ENCODE peak calls at places on chromosomes 3 and 15, in ten cellular contexts. A is activated CD4-positive, alpha-beta T cell treated with anti-CD3 and anti-CD28 coated beads for 24 hours; M is breast epithelium; D is RPMI8226; Z is cardiac muscle cell; R is thoracic aorta; S is cardiac fibroblast; C is HFFc6; B is A172; W is substantia nigra. H is an unnamed sample.

GRCh38 chr15:52790166-52790708 is at the start of gene ONECUT1:
- DNase-seq in M (no peak), W (peak), A (peak), C (peak), R (no peak), S (peak), D (peak), B (peak), Z (peak), H (peak)

GRCh38 chr15:72515591-72516389 is 41.7 kb downstream of the ARIH1 start:
- DNase-seq in M (no peak), R (no peak), A (no peak), D (no peak), Z (peak), S (peak), C (no peak), B (no peak), W (no peak), H (peak)

GRCh38 chr3:106813742-106814141 is 563.5 kb upstream of the CCDC54 start:
- DNase-seq in S (no peak), B (no peak), Z (peak), R (no peak), W (no peak), C (no peak), A (no peak), M (no peak), D (no peak), H (no peak)

GRCh38 chr3:104909188-104909587 is 457.5 kb upstream of the ALCAM start:
- DNase-seq in Z (peak), A (no peak), C (peak), W (no peak), S (peak), R (no peak), M (no peak), D (no peak), B (peak), H (peak)

GRCh38 chr15:85600001-85600400 is 194.7 kb downstream of the KLHL25 start:
- DNase-seq in C (no peak), W (no peak), M (no peak), R (no peak), S (no peak), D (no peak), B (no peak), A (no peak), Z (no peak), H (no peak)

GRCh38 chr3:31779514-31779913 is 201.5 kb downstream of the OSBPL10 start:
- DNase-seq in C (no peak), B (no peak), A (no peak), Z (no peak), D (no peak), W (no peak), M (no peak), R (no peak), S (no peak), H (no peak)

GRCh38 chr15:101433396-101433795 is 56.1 kb downstream of the PCSK6 start:
- DNase-seq in D (no peak), A (no peak), R (no peak), B (no peak), Z (no peak), C (no peak), S (no peak), M (peak), W (no peak), H (no peak)

GRCh38 chr3:52829482-52829881 is 990 bp downstream of the ITIH4 start:
- DNase-seq in A (no peak), B (no peak), D (no peak), R (no peak), C (no peak), S (no peak), W (no peak), M (no peak), Z (no peak), H (no peak)

GRCh38 chr3:147113293-147114045 is 292.9 kb downstream of the ZIC4 start:
- DNase-seq in W (no peak), S (peak), D (no peak), R (no peak), Z (peak), C (peak), A (no peak), M (no peak), B (peak), H (peak)

GRCh38 chr3:183439510-183439909 is 11.1 kb upstream of the MCF2L2 start:
- DNase-seq in A (no peak), D (no peak), W (no peak), C (no peak), M (no peak), B (no peak), Z (no peak), R (no peak), S (peak), H (peak)

GRCh38 chr3:4853749-4854140 is 125.5 kb upstream of the BHLHE40 start:
- DNase-seq in S (peak), W (no peak), D (no peak), Z (no peak), B (no peak), C (no peak), R (no peak), M (no peak), A (no peak), H (no peak)

GRCh38 chr3:33372218-33373081 is 67.8 kb downstream of the UBP1 start:
- DNase-seq in A (peak), R (no peak), Z (peak), W (no peak), C (no peak), B (peak), D (peak), S (peak), M (no peak), H (peak)

GRCh38 chr3:126927846-126928245 is 55.1 kb upstream of the PLXNA1 start:
- DNase-seq in W (no peak), A (no peak), Z (no peak), B (no peak), D (no peak), S (no peak), C (peak), R (no peak), M (no peak), H (no peak)